ENCODE peak calls at places on chromosomes 16 and 17, in five cellular contexts. One of them, this sample, is unnamed.

GRCh38 chr16:51049678-51050378 is 101.2 kb downstream of the SALL1 start:
- DNase-seq in stomach: no peak
- DNase-seq in uterus: no peak
- DNase-seq in breast epithelium: no peak
- DNase-seq in Peyer's patch: no peak
- DNase-seq in this sample: no peak

GRCh38 chr16:1317479-1318267 is 8.2 kb downstream of the UBE2I start:
- DNase-seq in breast epithelium: no peak
- DNase-seq in uterus: no peak
- DNase-seq in Peyer's patch: no peak
- DNase-seq in stomach: no peak
- DNase-seq in this sample: no peak

GRCh38 chr17:56119191-56119590 is 34.1 kb upstream of the ANKFN1 start:
- DNase-seq in Peyer's patch: no peak
- DNase-seq in stomach: no peak
- DNase-seq in breast epithelium: no peak
- DNase-seq in uterus: no peak
- DNase-seq in this sample: no peak

GRCh38 chr17:71055128-71055527 is 885.8 kb downstream of the KCNJ2 start:
- DNase-seq in stomach: no peak
- DNase-seq in breast epithelium: no peak
- DNase-seq in Peyer's patch: no peak
- DNase-seq in uterus: no peak
- DNase-seq in this sample: no peak

GRCh38 chr17:79992657-79993389 is 42.8 kb downstream of the TBC1D16 start:
- DNase-seq in Peyer's patch: no peak
- DNase-seq in stomach: no peak
- DNase-seq in uterus: no peak
- DNase-seq in breast epithelium: no peak
- DNase-seq in this sample: no peak

GRCh38 chr16:11561440-11561797 is 25.3 kb downstream of the LITAF start:
- DNase-seq in uterus: no peak
- DNase-seq in stomach: no peak
- DNase-seq in breast epithelium: no peak
- DNase-seq in Peyer's patch: no peak
- DNase-seq in this sample: no peak

GRCh38 chr17:77451894-77452852 is 311.4 kb downstream of the SEC14L1 start:
- DNase-seq in stomach: peak; percentile 69
- DNase-seq in breast epithelium: peak; percentile 76
- DNase-seq in uterus: peak; percentile 79
- DNase-seq in Peyer's patch: no peak
- DNase-seq in this sample: peak; percentile 70

GRCh38 chr16:4111748-4112696 is 4.2 kb downstream of the ADCY9 start:
- DNase-seq in breast epithelium: no peak
- DNase-seq in uterus: no peak
- DNase-seq in stomach: no peak
- DNase-seq in Peyer's patch: no peak
- DNase-seq in this sample: no peak

GRCh38 chr16:31134625-31135534 is 647 bp downstream of the PRSS8 start:
- DNase-seq in stomach: peak; percentile 78
- DNase-seq in breast epithelium: peak; percentile 70
- DNase-seq in Peyer's patch: no peak
- DNase-seq in uterus: no peak
- DNase-seq in this sample: no peak

GRCh38 chr16:81491522-81492188 is 47.0 kb downstream of the CMIP start:
- DNase-seq in uterus: no peak
- DNase-seq in Peyer's patch: no peak
- DNase-seq in breast epithelium: no peak
- DNase-seq in stomach: no peak
- DNase-seq in this sample: no peak

GRCh38 chr17:50511058-50511457 is 2.8 kb downstream of the MYCBPAP start:
- DNase-seq in Peyer's patch: no peak
- DNase-seq in stomach: no peak
- DNase-seq in breast epithelium: no peak
- DNase-seq in uterus: no peak
- DNase-seq in this sample: no peak

GRCh38 chr16:6682142-6682811 is 650.4 kb upstream of the RBFOX1 start:
- DNase-seq in stomach: peak; percentile 31
- DNase-seq in uterus: no peak
- DNase-seq in breast epithelium: no peak
- DNase-seq in Peyer's patch: no peak
- DNase-seq in this sample: no peak

GRCh38 chr16:87359121-87359520 is 24.5 kb downstream of the FBXO31 start:
- DNase-seq in breast epithelium: no peak
- DNase-seq in Peyer's patch: no peak
- DNase-seq in stomach: no peak
- DNase-seq in uterus: no peak
- DNase-seq in this sample: no peak

GRCh38 chr17:59796785-59797205 is 89.3 kb downstream of the VMP1 start:
- DNase-seq in breast epithelium: no peak
- DNase-seq in Peyer's patch: no peak
- DNase-seq in uterus: no peak
- DNase-seq in stomach: no peak
- DNase-seq in this sample: no peak

GRCh38 chr16:75042423-75043174 is 43.8 kb downstream of the ZNRF1 start:
- DNase-seq in uterus: no peak
- DNase-seq in breast epithelium: no peak
- DNase-seq in stomach: no peak
- DNase-seq in Peyer's patch: no peak
- DNase-seq in this sample: no peak

GRCh38 chr16:77169650-77170236 is 21.2 kb upstream of the MON1B start:
- DNase-seq in Peyer's patch: no peak
- DNase-seq in breast epithelium: no peak
- DNase-seq in uterus: no peak
- DNase-seq in stomach: peak; percentile 47
- DNase-seq in this sample: peak; percentile 41

GRCh38 chr16:30144917-30145316 is 21.9 kb upstream of the MAPK3 start:
- DNase-seq in stomach: no peak
- DNase-seq in breast epithelium: no peak
- DNase-seq in uterus: no peak
- DNase-seq in Peyer's patch: no peak
- DNase-seq in this sample: no peak

GRCh38 chr17:13626703-13627102 is 25.0 kb upstream of the HS3ST3A1 start:
- DNase-seq in stomach: no peak
- DNase-seq in uterus: no peak
- DNase-seq in breast epithelium: no peak
- DNase-seq in Peyer's patch: no peak
- DNase-seq in this sample: no peak

GRCh38 chr17:82956146-82956725 is 116.4 kb upstream of the ZNF750 start:
- DNase-seq in Peyer's patch: no peak
- DNase-seq in stomach: peak; percentile 23
- DNase-seq in breast epithelium: no peak
- DNase-seq in uterus: no peak
- DNase-seq in this sample: no peak

GRCh38 chr17:11874756-11875155 is 122.5 kb downstream of the ZNF18 start:
- DNase-seq in uterus: no peak
- DNase-seq in Peyer's patch: no peak
- DNase-seq in stomach: no peak
- DNase-seq in breast epithelium: no peak
- DNase-seq in this sample: no peak

GRCh38 chr16:28193530-28194423 is 18.0 kb downstream of the XPO6 start:
- DNase-seq in breast epithelium: no peak
- DNase-seq in stomach: no peak
- DNase-seq in Peyer's patch: no peak
- DNase-seq in uterus: no peak
- DNase-seq in this sample: no peak

GRCh38 chr16:51155199-51155607 is 4.1 kb upstream of the SALL1 start:
- DNase-seq in stomach: no peak
- DNase-seq in uterus: peak; percentile 69
- DNase-seq in breast epithelium: no peak
- DNase-seq in Peyer's patch: no peak
- DNase-seq in this sample: no peak

GRCh38 chr16:75320435-75320834 is 69.0 kb upstream of the BCAR1 start:
- DNase-seq in breast epithelium: no peak
- DNase-seq in Peyer's patch: no peak
- DNase-seq in uterus: no peak
- DNase-seq in stomach: no peak
- DNase-seq in this sample: peak; percentile 53

GRCh38 chr17:20073056-20073979 is 64.2 kb downstream of the SPECC1 start:
- DNase-seq in breast epithelium: peak; percentile 32
- DNase-seq in stomach: peak; percentile 34
- DNase-seq in uterus: peak; percentile 45
- DNase-seq in Peyer's patch: peak; percentile 41
- DNase-seq in this sample: no peak

GRCh38 chr16:29745126-29745852 is 501 bp downstream of the C16orf54 start:
- DNase-seq in stomach: no peak
- DNase-seq in Peyer's patch: peak; percentile 63
- DNase-seq in uterus: no peak
- DNase-seq in breast epithelium: no peak
- DNase-seq in this sample: no peak

GRCh38 chr16:30710971-30711370 is 12.0 kb downstream of the SRCAP start:
- DNase-seq in uterus: no peak
- DNase-seq in breast epithelium: no peak
- DNase-seq in Peyer's patch: no peak
- DNase-seq in stomach: no peak
- DNase-seq in this sample: no peak

GRCh38 chr17:50501054-50501453 is 7.2 kb upstream of the MYCBPAP start:
- DNase-seq in Peyer's patch: peak; percentile 54
- DNase-seq in stomach: peak; percentile 47
- DNase-seq in breast epithelium: no peak
- DNase-seq in uterus: no peak
- DNase-seq in this sample: no peak

DNA sequence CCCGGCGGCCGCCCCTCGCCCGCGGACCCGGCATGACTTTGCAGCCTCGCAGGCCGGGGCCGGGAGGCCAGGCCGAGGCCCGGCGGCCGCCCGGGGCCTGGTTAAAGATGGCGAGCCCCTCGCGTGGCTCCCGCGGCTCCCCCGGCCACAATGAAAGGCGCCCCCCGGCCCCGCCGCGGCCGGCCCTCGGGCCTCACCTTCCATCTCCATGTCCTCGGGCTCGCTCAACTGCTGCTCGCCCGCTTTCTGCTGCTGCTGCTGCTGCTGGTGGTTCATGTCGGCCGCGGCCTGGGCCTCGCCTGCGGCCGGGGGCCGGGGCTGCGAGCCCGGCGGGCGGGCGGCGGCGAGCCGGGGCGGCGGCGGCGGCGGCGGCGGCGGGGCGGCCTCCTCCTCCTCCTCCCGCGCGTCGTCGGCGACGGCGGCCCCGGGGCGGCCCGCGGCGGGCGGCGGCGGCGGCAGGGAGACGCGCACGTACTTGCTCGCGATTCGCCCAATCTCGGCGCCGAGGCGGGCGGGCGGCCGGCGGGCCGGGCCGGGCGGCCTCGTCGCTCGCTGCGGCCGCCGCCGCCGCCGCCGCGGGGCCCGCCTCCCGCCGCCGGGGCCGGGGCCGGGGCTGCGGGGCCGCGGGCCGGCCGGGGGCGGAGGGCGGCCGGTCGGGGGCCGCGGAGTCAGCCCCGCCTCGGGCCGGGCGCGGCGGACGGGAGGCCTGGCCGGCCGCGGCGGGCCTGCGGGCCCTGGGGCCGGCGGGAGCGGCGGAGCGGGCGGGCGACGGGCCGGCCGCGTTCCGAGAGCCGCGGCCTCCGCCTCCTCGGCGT is 489 bp downstream of the USP7 start:
- DNase-seq in breast epithelium: no peak
- DNase-seq in uterus: no peak
- DNase-seq in Peyer's patch: no peak
- DNase-seq in stomach: no peak
- DNase-seq in this sample: no peak
- H3K27ac ChIP-seq in breast epithelium: peak overlapping the region; percentile 93
- H3K27ac ChIP-seq in uterus: peak overlapping the region; percentile 89
- H3K27ac ChIP-seq in Peyer's patch: peak overlapping the region; percentile 89
- H3K27ac ChIP-seq in stomach: peak overlapping the region; percentile 89
- H3K27ac ChIP-seq in this sample: peak overlapping the region; percentile 54

DNA sequence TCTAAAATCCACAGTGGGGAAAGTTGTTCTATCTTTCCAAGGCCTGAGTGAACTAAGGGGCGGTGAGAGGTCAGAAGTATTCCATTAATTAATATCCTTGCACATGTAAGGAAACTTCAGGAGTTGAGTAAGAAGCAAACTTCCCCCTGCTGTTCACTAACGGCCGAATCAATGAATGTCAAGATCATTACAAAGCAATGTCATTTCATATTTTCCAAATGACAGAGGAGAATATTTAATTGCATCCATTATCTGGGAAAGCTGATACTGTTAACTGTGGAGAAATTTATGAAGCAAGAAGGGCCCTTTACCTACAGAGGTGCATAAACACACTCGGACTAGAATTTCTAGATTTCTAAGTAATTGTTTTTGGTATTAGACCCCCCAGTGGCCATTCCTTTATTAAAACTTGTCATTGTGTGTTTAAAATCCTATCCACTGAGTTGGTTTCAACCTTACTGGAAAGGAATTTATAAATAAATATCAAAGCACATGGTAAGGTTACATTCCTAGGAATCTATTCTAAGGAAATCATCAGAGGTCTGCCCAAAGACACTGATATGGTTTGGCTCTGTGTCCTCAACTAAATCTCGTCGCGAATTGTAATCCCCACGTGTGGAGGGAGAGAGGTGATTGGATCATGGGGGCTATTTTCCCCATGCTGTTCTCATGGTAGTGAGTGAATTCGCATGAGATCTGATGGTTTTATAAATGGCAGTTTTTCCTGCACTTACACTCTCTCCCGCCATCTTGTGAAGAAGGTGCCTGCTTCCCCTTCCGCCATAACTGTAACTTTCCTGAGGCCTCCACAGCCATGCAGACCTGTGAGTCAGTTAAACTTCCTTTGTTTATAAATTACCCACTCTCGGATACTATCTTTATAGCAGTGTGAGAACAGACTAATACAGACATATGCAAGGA is 20.4 kb upstream of the SMURF2 start:
- DNase-seq in breast epithelium: no peak
- DNase-seq in stomach: no peak
- DNase-seq in uterus: no peak
- DNase-seq in Peyer's patch: no peak
- DNase-seq in this sample: no peak
- TF ChIP-seq CTCF in breast epithelium: no peak
- TF ChIP-seq CTCF in stomach: no peak
- TF ChIP-seq CTCF in uterus: no peak
- TF ChIP-seq CTCF in Peyer's patch: no peak
- TF ChIP-seq CTCF in this sample: no peak

GRCh38 chr17:17107891-17108680 is 65.8 kb downstream of the MPRIP start:
- DNase-seq in stomach: peak; percentile 39
- DNase-seq in breast epithelium: no peak
- DNase-seq in uterus: no peak
- DNase-seq in Peyer's patch: no peak
- DNase-seq in this sample: no peak
- H3K27ac ChIP-seq in stomach: peak overlapping the region; percentile 74
- H3K27ac ChIP-seq in breast epithelium: peak overlapping the region; percentile 79
- H3K27ac ChIP-seq in uterus: peak overlapping the region; percentile 63
- H3K27ac ChIP-seq in Peyer's patch: peak overlapping the region; percentile 22
- H3K27ac ChIP-seq in this sample: peak overlapping the region; percentile 83

GRCh38 chr16:23595246-23595950 is 718 bp downstream of the NDUFAB1 start:
- DNase-seq in uterus: no peak
- DNase-seq in stomach: no peak
- DNase-seq in Peyer's patch: no peak
- DNase-seq in breast epithelium: no peak
- DNase-seq in this sample: no peak

GRCh38 chr16:23594186-23594585 is 1.9 kb downstream of the NDUFAB1 start:
- DNase-seq in stomach: no peak
- DNase-seq in breast epithelium: no peak
- DNase-seq in Peyer's patch: no peak
- DNase-seq in uterus: no peak
- DNase-seq in this sample: no peak

GRCh38 chr16:23595951-23596720 is at the start of gene NDUFAB1:
- DNase-seq in stomach: peak; percentile 92
- DNase-seq in uterus: peak; percentile 80
- DNase-seq in breast epithelium: peak; percentile 77
- DNase-seq in Peyer's patch: peak; percentile 88
- DNase-seq in this sample: peak; percentile 93

GRCh38 chr16:23597003-23597756 is 1.1 kb upstream of the NDUFAB1 start:
- DNase-seq in uterus: no peak
- DNase-seq in breast epithelium: no peak
- DNase-seq in stomach: no peak
- DNase-seq in Peyer's patch: peak; percentile 43
- DNase-seq in this sample: no peak
- TF ChIP-seq CTCF in uterus: no peak
- TF ChIP-seq CTCF in breast epithelium: no peak
- TF ChIP-seq CTCF in stomach: no peak
- TF ChIP-seq CTCF in Peyer's patch: peak; percentile 6
- TF ChIP-seq CTCF in this sample: no peak

This sample was measured in dorsolateral prefrontal cortex.